ENCODE peak calls at places on chromosome 13, in eight cellular contexts. E, L, X, Y, J, B, W and O are unnamed samples.

GRCh38 chr13:30577381-30577780 is 40.3 kb upstream of the USPL1 start:
- DNase-seq in W (peak; percentile 95), L (peak; percentile 97), Y (peak; percentile 34), X (peak; percentile 58), B (peak; percentile 77), J (peak; percentile 97), E (no peak), O (no peak)

GRCh38 chr13:113087923-113088690 is 17.5 kb upstream of the F7 start:
- DNase-seq in B (no peak), W (no peak), L (no peak), X (no peak), E (no peak), J (no peak), Y (no peak), O (no peak)

GRCh38 chr13:43397110-43397509 is 373.7 kb downstream of the DNAJC15 start:
- DNase-seq in J (peak; percentile 9), B (no peak), E (no peak), W (peak; percentile 68), L (peak; percentile 74), X (no peak), Y (no peak), O (no peak)

GRCh38 chr13:36476661-36477060 is 44.4 kb downstream of the CCNA1 start:
- DNase-seq in X (no peak), L (no peak), Y (no peak), B (no peak), E (no peak), W (no peak), J (peak; percentile 15), O (no peak)

GRCh38 chr13:38630780-38631179 is 56.1 kb upstream of the FREM2 start:
- DNase-seq in X (no peak), B (no peak), L (peak; percentile 86), J (peak; percentile 23), W (peak; percentile 32), Y (no peak), E (no peak), O (no peak)

GRCh38 chr13:110216403-110217041 is 90.4 kb downstream of the COL4A1 start:
- DNase-seq in W (peak; percentile 78), J (peak; percentile 87), E (no peak), X (no peak), B (peak; percentile 52), Y (no peak), L (peak; percentile 77), O (no peak)

GRCh38 chr13:27139565-27139964 is 32.0 kb downstream of the USP12 start:
- DNase-seq in Y (no peak), J (no peak), W (no peak), X (no peak), B (no peak), L (no peak), E (no peak), O (no peak)

GRCh38 chr13:114027046-114027760 is 53.3 kb upstream of the C13orf46 start:
- DNase-seq in J (peak; percentile 44), X (no peak), B (peak; percentile 42), L (no peak), W (peak; percentile 69), E (no peak), Y (no peak), O (peak; percentile 47)

GRCh38 chr13:112066624-112067004 is 335 bp upstream of the SOX1 start:
- DNase-seq in E (peak; percentile 75), Y (no peak), W (no peak), B (no peak), X (peak; percentile 62), L (peak; percentile 34), J (peak; percentile 14), O (no peak)

GRCh38 chr13:27132538-27132937 is 39.1 kb downstream of the USP12 start:
- DNase-seq in E (no peak), J (no peak), X (peak; percentile 80), B (no peak), W (no peak), Y (no peak), L (no peak), O (no peak)

GRCh38 chr13:97306646-97307045 is 84.5 kb downstream of the MBNL2 start:
- DNase-seq in J (no peak), B (no peak), E (no peak), W (no peak), L (no peak), X (no peak), Y (no peak), O (no peak)

GRCh38 chr13:28805193-28805819 is 14.8 kb upstream of the MTUS2 start:
- DNase-seq in E (peak; percentile 75), X (peak; percentile 27), Y (no peak), J (no peak), W (no peak), B (no peak), L (peak; percentile 25), O (peak; percentile 86)

GRCh38 chr13:113585828-113586355 is 1.3 kb downstream of the TFDP1 start:
- DNase-seq in J (no peak), E (peak; percentile 7), W (no peak), L (no peak), Y (no peak), B (peak; percentile 19), X (peak; percentile 9), O (no peak)

GRCh38 chr13:80161219-80161618 is 179.7 kb downstream of the SPRY2 start:
- DNase-seq in L (no peak), J (no peak), E (no peak), X (no peak), W (no peak), Y (no peak), B (no peak), O (no peak)

GRCh38 chr13:38012096-38012495 is 142.5 kb upstream of the TRPC4 start:
- DNase-seq in W (no peak), B (no peak), X (no peak), J (no peak), Y (no peak), E (no peak), L (no peak), O (no peak)

GRCh38 chr13:97310809-97311436 is 88.8 kb downstream of the MBNL2 start:
- DNase-seq in Y (no peak), B (no peak), J (no peak), L (no peak), E (no peak), X (no peak), W (no peak), O (no peak)

GRCh38 chr13:59770451-59770850 is 393.3 kb downstream of the DIAPH3 start:
- DNase-seq in W (no peak), X (no peak), Y (no peak), L (no peak), J (no peak), B (no peak), E (no peak), O (no peak)

GRCh38 chr13:28641600-28641926 is 17.4 kb upstream of the POMP start:
- DNase-seq in L (no peak), W (no peak), E (no peak), J (no peak), X (no peak), B (no peak), Y (no peak), O (no peak)

DNA sequence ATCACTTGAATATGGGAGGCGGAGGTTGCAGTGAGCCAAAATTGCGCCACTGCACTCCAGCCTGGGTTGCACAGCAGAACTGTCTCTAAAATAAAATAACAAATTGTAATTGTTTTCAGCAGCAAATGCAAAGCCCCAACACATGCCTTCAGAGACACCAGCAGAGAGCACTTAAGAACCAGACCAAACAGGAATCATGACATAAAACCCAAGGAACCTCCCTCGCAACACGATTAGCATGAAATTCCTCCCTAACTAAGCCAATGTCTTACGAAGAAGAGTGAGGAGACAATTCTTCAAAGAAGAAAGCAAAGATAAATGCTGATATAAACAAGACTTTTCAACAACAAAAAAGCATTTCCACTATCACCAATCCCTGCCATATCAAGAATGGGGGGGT is 40.1 kb downstream of the PSPC1 start:
- DNase-seq in W (no peak), Y (no peak), J (no peak), X (no peak), B (no peak), L (no peak), E (no peak), O (no peak)
- H3K36me3 ChIP-seq in W (peaks cover 36% of the 10 kb centered on the region), Y (peaks cover 14% of the 10 kb centered on the region), J (peaks cover 19% of the 10 kb centered on the region), X (peaks cover 51% of the 10 kb centered on the region), B (no peaks in the 10 kb centered on the region), L (peaks cover 16% of the 10 kb centered on the region), E (peaks cover 58% of the 10 kb centered on the region), O (peaks cover 13% of the 10 kb centered on the region)

DNA sequence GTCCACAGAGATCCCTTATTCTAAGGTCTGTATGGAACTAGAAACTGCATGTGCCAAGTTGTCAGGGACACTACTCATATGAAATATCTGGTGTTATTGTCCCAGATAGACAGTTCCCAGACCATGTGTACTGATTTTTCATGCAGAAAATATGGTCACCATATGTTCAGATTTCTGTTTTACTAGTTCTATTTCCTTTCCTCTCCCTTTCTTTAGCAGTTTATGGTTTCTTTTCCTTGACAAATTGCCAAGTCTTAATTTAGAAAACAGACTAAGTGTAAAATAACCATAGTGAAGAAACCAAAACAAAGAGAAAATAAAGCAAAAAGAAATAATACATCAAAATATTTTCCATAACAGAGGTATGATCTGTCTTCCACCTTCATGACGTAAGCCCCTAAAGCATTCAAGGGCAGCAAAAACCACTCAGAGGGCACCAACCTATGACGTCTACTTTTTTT is 248.5 kb downstream of the KCTD12 start:
- DNase-seq in X (no peak), Y (no peak), B (no peak), L (peak; percentile 26), W (peak; percentile 1), J (peak; percentile 12), E (no peak), O (no peak)
- H3K4me3 ChIP-seq in X (no peak overlapping the region), Y (no peak overlapping the region), B (no peak overlapping the region), L (no peak overlapping the region), W (no peak overlapping the region), J (no peak overlapping the region), E (no peak overlapping the region), O (no peak overlapping the region)

DNA sequence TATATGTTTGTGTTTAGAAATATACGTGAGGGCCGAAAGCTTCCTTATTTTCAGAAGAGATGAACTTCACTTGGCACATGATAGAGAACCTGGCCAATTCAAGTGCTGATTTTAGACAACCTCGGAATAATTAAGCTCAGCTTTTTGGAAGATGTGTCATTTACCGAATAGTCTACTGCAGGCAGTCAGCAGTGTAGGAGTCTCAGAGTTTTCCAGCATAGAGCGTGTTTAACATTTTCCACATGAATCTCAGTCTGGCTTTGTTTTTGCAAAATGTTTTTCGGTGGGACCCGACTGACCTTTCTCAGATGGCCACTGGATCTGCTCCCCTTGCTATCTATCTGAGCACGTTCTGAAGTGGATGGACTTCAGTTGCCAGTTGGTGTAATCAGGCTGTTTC is 4.7 kb downstream of the RNASEH2B start:
- DNase-seq in E (no peak), W (no peak), L (peak; percentile 68), X (no peak), Y (no peak), B (no peak), J (peak; percentile 27), O (no peak)
- H3K4me1 ChIP-seq in E (peaks cover 8% of the 10 kb centered on the region), W (peaks cover 14% of the 10 kb centered on the region), L (peaks cover 32% of the 10 kb centered on the region), X (peaks cover 77% of the 10 kb centered on the region), Y (peaks cover 42% of the 10 kb centered on the region), B (peaks cover 3% of the 10 kb centered on the region), J (peaks cover 37% of the 10 kb centered on the region), O (peaks cover 75% of the 10 kb centered on the region)

GRCh38 chr13:24717217-24717616 is 37.0 kb downstream of the ATP12A start:
- DNase-seq in Y (no peak), L (no peak), B (no peak), E (no peak), X (no peak), J (no peak), W (no peak), O (no peak)
- H3K36me3 ChIP-seq in Y (no peaks in the 10 kb centered on the region), L (no peaks in the 10 kb centered on the region), B (no peaks in the 10 kb centered on the region), E (no peaks in the 10 kb centered on the region), X (no peaks in the 10 kb centered on the region), J (no peaks in the 10 kb centered on the region), W (no peaks in the 10 kb centered on the region), O (no peaks in the 10 kb centered on the region)